ENCODE peak calls at places on chromosome X, in seven cellular contexts. H, P, N, R, L, E and Z are unnamed samples.

GRCh38 chrX:123807825-123808416 is 51.9 kb upstream of the XIAP start:
- DNase-seq in H (no peak), P (no peak), N (no peak), R (no peak), L (no peak), E (no peak), Z (no peak)

GRCh38 chrX:150202641-150203248 is 160.4 kb upstream of the MAMLD1 start:
- DNase-seq in H (no peak), P (no peak), N (peak; percentile 59), R (no peak), L (peak; percentile 50), E (no peak), Z (no peak)

GRCh38 chrX:137852502-137852901 is 286.6 kb downstream of the ZIC3 start:
- DNase-seq in H (no peak), P (no peak), N (no peak), R (no peak), L (no peak), E (no peak), Z (no peak)

GRCh38 chrX:103249805-103250204 is 5.2 kb downstream of the TCEAL8 start:
- DNase-seq in H (no peak), P (no peak), N (no peak), R (no peak), L (no peak), E (no peak), Z (no peak)

GRCh38 chrX:21905209-21905735 is 35.2 kb upstream of the SMS start:
- DNase-seq in H (no peak), P (no peak), N (no peak), R (no peak), L (no peak), E (no peak), Z (no peak)

GRCh38 chrX:48956728-48957414 is 536 bp downstream of the OTUD5 start:
- DNase-seq in H (no peak), P (no peak), N (no peak), R (peak; percentile 78), L (no peak), E (no peak), Z (no peak)

GRCh38 chrX:84064814-84065213 is 123.2 kb downstream of the RPS6KA6 start:
- DNase-seq in H (no peak), P (no peak), N (no peak), R (no peak), L (no peak), E (no peak), Z (no peak)

GRCh38 chrX:129108936-129109335 is 414.4 kb downstream of the SMARCA1 start:
- DNase-seq in H (no peak), P (no peak), N (no peak), R (no peak), L (no peak), E (no peak), Z (no peak)

GRCh38 chrX:22081475-22082092 is 49.5 kb downstream of the PHEX start:
- DNase-seq in H (no peak), P (peak; percentile 40), N (no peak), R (peak; percentile 60), L (peak; percentile 40), E (peak; percentile 67), Z (peak; percentile 44)

GRCh38 chrX:35351212-35351611 is 408.6 kb downstream of the FAM47B start:
- DNase-seq in H (no peak), P (no peak), N (no peak), R (no peak), L (no peak), E (no peak), Z (no peak)

GRCh38 chrX:131802836-131803626 is 220.1 kb upstream of the STK26 start:
- DNase-seq in H (peak; percentile 49), P (no peak), N (no peak), R (peak; percentile 77), L (no peak), E (peak; percentile 28), Z (peak; percentile 28)

GRCh38 chrX:45077748-45078424 is 122.8 kb downstream of the DIPK2B start:
- DNase-seq in H (no peak), P (no peak), N (no peak), R (no peak), L (no peak), E (no peak), Z (no peak)

GRCh38 chrX:133988010-133988409 is 2.6 kb upstream of the GPC3 start:
- DNase-seq in H (no peak), P (no peak), N (no peak), R (no peak), L (no peak), E (no peak), Z (no peak)

GRCh38 chrX:12563121-12563520 is 228.1 kb upstream of the PRPS2 start:
- DNase-seq in H (no peak), P (no peak), N (no peak), R (no peak), L (no peak), E (no peak), Z (no peak)